ENCODE peak calls at places on chromosomes 11 and 22, in seven cellular contexts. K is psoas muscle, V is fibroblast of lung, M is T-cell, R is NCI-H1694 treated with DMSO at 0.1 percent for 48 hours, C is astrocyte of the spinal cord, X is hypothalamus. P is an unnamed sample.

GRCh38 chr11:111607751-111608150 is 5.5 kb downstream of the SIK2 start:
- DNase-seq in M (no peak), V (no peak), X (no peak), C (no peak), R (no peak), K (no peak), P (no peak)

GRCh38 chr11:108788565-108789199 is 123.8 kb downstream of the DDX10 start:
- DNase-seq in K (no peak), M (no peak), C (peak; percentile 50), R (no peak), V (peak; percentile 58), X (no peak), P (no peak)

GRCh38 chr22:19448739-19449421 is 1.4 kb upstream of the C22orf39 start:
- DNase-seq in M (no peak), C (no peak), R (no peak), K (no peak), V (no peak), X (no peak), P (no peak)

GRCh38 chr22:42924436-42924835 is 67.4 kb upstream of the ARFGAP3 start:
- DNase-seq in K (no peak), M (no peak), C (no peak), X (no peak), R (no peak), V (no peak), P (no peak)

GRCh38 chr22:37169947-37170688 is 17.9 kb downstream of the C1QTNF6 start:
- DNase-seq in R (no peak), K (no peak), C (no peak), V (no peak), M (no peak), X (no peak), P (no peak)

GRCh38 chr11:61072316-61073109 is 29.8 kb upstream of the CD5 start:
- DNase-seq in R (no peak), X (no peak), C (no peak), M (no peak), V (no peak), K (no peak), P (no peak)

GRCh38 chr22:45454260-45454659 is 40.8 kb downstream of the RIBC2 start:
- DNase-seq in R (no peak), M (no peak), K (no peak), X (no peak), C (peak; percentile 44), V (peak; percentile 67), P (no peak)

GRCh38 chr11:117605331-117605730 is 191.7 kb downstream of the DSCAML1 start:
- DNase-seq in K (no peak), R (no peak), C (no peak), V (no peak), M (no peak), X (no peak), P (no peak)

GRCh38 chr11:107598225-107599139 is 7.5 kb downstream of the ELMOD1 start:
- DNase-seq in C (no peak), V (no peak), K (peak; percentile 18), R (no peak), M (no peak), X (no peak), P (no peak)

GRCh38 chr11:19441752-19442553 is 201.2 kb upstream of the E2F8 start:
- DNase-seq in X (no peak), V (peak; percentile 93), K (peak; percentile 51), C (peak; percentile 95), M (no peak), R (no peak), P (no peak)

GRCh38 chr22:30313527-30314385 is 13.0 kb downstream of the TBC1D10A start:
- DNase-seq in R (no peak), V (no peak), X (no peak), C (no peak), K (no peak), M (no peak), P (no peak)

GRCh38 chr11:35330156-35330889 is 89.0 kb downstream of the SLC1A2 start:
- DNase-seq in X (no peak), M (no peak), R (no peak), V (no peak), K (no peak), C (no peak), P (no peak)

GRCh38 chr11:12008790-12009616 is 577 bp upstream of the DKK3 start:
- DNase-seq in K (peak; percentile 34), M (no peak), R (no peak), X (peak; percentile 80), V (peak; percentile 45), C (peak; percentile 65), P (peak; percentile 63)

GRCh38 chr22:19289475-19290161 is 1.9 kb downstream of the CLTCL1 start:
- DNase-seq in X (no peak), V (peak; percentile 49), C (peak; percentile 89), K (no peak), R (no peak), M (no peak), P (no peak)

GRCh38 chr22:26891431-26891830 is 234.0 kb downstream of the MIAT start:
- DNase-seq in M (no peak), K (no peak), R (no peak), C (peak; percentile 31), V (no peak), X (no peak), P (no peak)

GRCh38 chr22:38782402-38783094 is 11.4 kb downstream of the DNAL4 start:
- DNase-seq in X (no peak), V (no peak), M (no peak), K (no peak), R (no peak), C (peak; percentile 65), P (no peak)

GRCh38 chr11:108431370-108431769 is 36.0 kb downstream of the C11orf65 start:
- DNase-seq in K (no peak), R (no peak), X (no peak), V (no peak), C (no peak), M (no peak), P (no peak)

GRCh38 chr22:31192513-31192912 is 19.6 kb upstream of the LIMK2 start:
- DNase-seq in R (no peak), X (no peak), M (no peak), K (no peak), V (peak; percentile 62), C (peak; percentile 13), P (no peak)

GRCh38 chr11:13782395-13783080 is 114.1 kb downstream of the FAR1 start:
- DNase-seq in K (no peak), M (no peak), V (no peak), X (no peak), R (no peak), C (no peak), P (no peak)

GRCh38 chr11:112345708-112346107 is 85.0 kb upstream of the PLET1 start:
- DNase-seq in K (no peak), M (no peak), V (no peak), X (no peak), R (no peak), C (no peak), P (no peak)

GRCh38 chr11:117703209-117703608 is 93.8 kb downstream of the DSCAML1 start:
- DNase-seq in K (no peak), R (no peak), X (no peak), V (no peak), C (no peak), M (no peak), P (no peak)

P was measured in nucleus accumbens.